ENCODE peak calls at places on chromosomes 11 and 22, in ten cellular contexts. R is upper lobe of right lung, K is ascending aorta, E is fibroblast of the aortic adventitia, S is adrenal gland, G is H9, U is cardiac muscle cell, W is esophagus muscularis mucosa, Z is cardiac fibroblast, L is IMR-90. I is an unnamed sample.

GRCh38 chr22:37355174-37355573 is 72.1 kb downstream of the ELFN2 start:
- DNase-seq in L (no peak), W (no peak), E (no peak), G (no peak), Z (no peak), S (no peak), U (no peak), R (no peak), K (no peak), I (no peak)

GRCh38 chr11:2433106-2433925 is 11.0 kb downstream of the TRPM5 start:
- DNase-seq in S (no peak), U (no peak), Z (no peak), W (no peak), K (no peak), L (no peak), G (no peak), R (no peak), E (no peak), I (no peak)

GRCh38 chr22:36946436-36947158 is 33.2 kb downstream of the CSF2RB start:
- DNase-seq in K (no peak), R (no peak), Z (peak), G (no peak), S (no peak), W (no peak), E (peak), U (no peak), L (no peak), I (no peak)

GRCh38 chr11:76656087-76656531 is 14.4 kb downstream of the LRRC32 start:
- DNase-seq in L (no peak), R (no peak), W (no peak), E (no peak), U (no peak), G (peak), S (no peak), Z (no peak), K (no peak), I (no peak)

GRCh38 chr22:19361501-19362103 is 69.9 kb downstream of the HIRA start:
- DNase-seq in K (no peak), L (no peak), G (no peak), U (no peak), Z (no peak), S (no peak), E (no peak), W (peak), R (no peak), I (no peak)

GRCh38 chr11:325796-326591 is 5.3 kb upstream of the IFITM3 start:
- DNase-seq in R (peak), G (peak), S (no peak), W (no peak), K (no peak), E (no peak), Z (no peak), L (no peak), U (no peak), I (no peak)

GRCh38 chr11:117565709-117566108 is 231.3 kb downstream of the DSCAML1 start:
- DNase-seq in S (no peak), Z (no peak), U (no peak), K (no peak), L (no peak), E (no peak), R (peak), G (peak), W (no peak), I (no peak)

GRCh38 chr11:118152552-118153471 is at the start of gene SCN4B:
- DNase-seq in R (peak), W (no peak), S (peak), G (peak), E (peak), L (peak), K (no peak), Z (peak), U (peak), I (peak)

GRCh38 chr11:32304521-32304920 is 130.8 kb downstream of the WT1 start:
- DNase-seq in E (no peak), L (no peak), G (no peak), U (no peak), Z (no peak), W (no peak), R (no peak), S (no peak), K (no peak), I (no peak)

GRCh38 chr11:98616256-98616655 is 404.5 kb upstream of the CNTN5 start:
- DNase-seq in L (no peak), W (no peak), K (no peak), G (no peak), R (no peak), Z (no peak), E (no peak), S (no peak), U (no peak), I (no peak)

GRCh38 chr22:29654420-29654819 is 51.0 kb downstream of the NF2 start:
- DNase-seq in R (no peak), U (no peak), L (no peak), Z (no peak), K (no peak), S (no peak), G (no peak), W (no peak), E (no peak), I (no peak)

GRCh38 chr22:39170825-39171622 is 18.5 kb upstream of the CBX7 start:
- DNase-seq in E (peak), R (peak), L (peak), S (peak), G (peak), Z (peak), W (no peak), K (no peak), U (peak), I (peak)

GRCh38 chr11:102187416-102188125 is 77.3 kb downstream of the YAP1 start:
- DNase-seq in L (peak), Z (peak), U (peak), E (peak), W (no peak), R (no peak), S (no peak), G (no peak), K (no peak), I (no peak)

GRCh38 chr22:31089101-31090100 is 8.3 kb downstream of the SMTN start:
- DNase-seq in K (no peak), W (peak), R (no peak), Z (peak), E (peak), G (no peak), S (peak), U (peak), L (no peak), I (peak)

GRCh38 chr11:10651579-10652361 is 41.8 kb downstream of the IRAG1 start:
- DNase-seq in W (no peak), K (no peak), R (peak), L (no peak), E (no peak), S (no peak), Z (no peak), G (no peak), U (no peak), I (no peak)

GRCh38 chr22:46348099-46348695 is 12.7 kb downstream of the TRMU start:
- DNase-seq in R (no peak), G (no peak), W (no peak), L (no peak), S (no peak), Z (no peak), K (no peak), E (no peak), U (no peak), I (no peak)

GRCh38 chr11:28417601-28418323 is 309.6 kb downstream of the METTL15 start:
- DNase-seq in Z (no peak), R (no peak), S (no peak), U (no peak), L (peak), W (no peak), E (no peak), K (no peak), G (no peak), I (no peak)

GRCh38 chr11:73273246-73273890 is 1.2 kb downstream of the P2RY6 start:
- DNase-seq in S (peak), L (no peak), K (no peak), E (no peak), G (no peak), Z (no peak), W (no peak), R (peak), U (no peak), I (no peak)

GRCh38 chr11:117392001-117392690 is 64.5 kb downstream of the CEP164 start:
- DNase-seq in S (no peak), G (no peak), K (no peak), R (no peak), W (no peak), L (no peak), E (no peak), Z (no peak), U (no peak), I (no peak)

GRCh38 chr11:66476841-66477251 is 3.4 kb upstream of the DPP3 start:
- DNase-seq in W (no peak), Z (no peak), L (no peak), G (no peak), E (no peak), U (no peak), K (no peak), R (no peak), S (no peak), I (no peak)

GRCh38 chr22:49088801-49089791 is 738.6 kb downstream of the BRD1 start:
- DNase-seq in Z (no peak), U (no peak), K (no peak), G (no peak), S (no peak), W (no peak), R (peak), E (no peak), L (no peak), I (no peak)

GRCh38 chr22:46250783-46251125 is 661 bp upstream of the CDPF1 start:
- DNase-seq in W (no peak), L (no peak), U (no peak), R (no peak), K (no peak), G (peak), S (no peak), Z (no peak), E (no peak), I (no peak)

GRCh38 chr11:68688881-68689280 is 4.5 kb downstream of the GAL start:
- DNase-seq in E (no peak), Z (no peak), U (no peak), W (no peak), K (no peak), L (no peak), R (peak), S (no peak), G (peak), I (no peak)

GRCh38 chr11:3204141-3205015 is 14.2 kb downstream of the MRGPRG start:
- DNase-seq in G (no peak), Z (no peak), S (no peak), R (no peak), L (no peak), K (no peak), U (no peak), W (no peak), E (no peak), I (no peak)

GRCh38 chr22:31271485-31271884 is 20.8 kb downstream of the PIK3IP1 start:
- DNase-seq in K (no peak), U (no peak), Z (no peak), L (no peak), R (no peak), G (no peak), S (no peak), W (no peak), E (no peak), I (no peak)

GRCh38 chr11:133816146-133816545 is 29.2 kb downstream of the SPATA19 start:
- DNase-seq in R (no peak), Z (no peak), K (no peak), L (no peak), G (no peak), W (no peak), U (no peak), E (no peak), S (no peak), I (no peak)

GRCh38 chr22:28397324-28397723 is 282.3 kb downstream of the TTC28 start:
- DNase-seq in K (no peak), Z (no peak), W (no peak), R (no peak), L (no peak), U (no peak), G (no peak), E (no peak), S (no peak), I (no peak)

GRCh38 chr11:32081129-32081641 is 9.7 kb upstream of the RCN1 start:
- DNase-seq in U (no peak), S (no peak), K (no peak), E (peak), L (peak), W (no peak), Z (peak), R (no peak), G (no peak), I (peak)

GRCh38 chr22:23147632-23148387 is 2.5 kb downstream of the RAB36 start:
- DNase-seq in L (peak), G (no peak), U (no peak), S (no peak), Z (peak), W (no peak), E (peak), R (no peak), K (no peak), I (peak)

GRCh38 chr22:46071451-46072029 is 78.8 kb upstream of the PPARA start:
- DNase-seq in K (peak), U (peak), W (peak), L (peak), G (peak), E (peak), S (peak), Z (peak), R (peak), I (peak)

GRCh38 chr22:26801449-26801848 is 144.1 kb downstream of the MIAT start:
- DNase-seq in U (no peak), W (no peak), Z (no peak), S (no peak), L (no peak), G (no peak), R (no peak), K (no peak), E (no peak), I (no peak)

GRCh38 chr11:117084992-117085391 is 13.2 kb downstream of the SIK3 start:
- DNase-seq in W (no peak), G (no peak), K (no peak), S (no peak), Z (no peak), E (no peak), U (no peak), R (no peak), L (no peak), I (no peak)

GRCh38 chr11:100445231-100445735 is 241.8 kb upstream of the ARHGAP42 start:
- DNase-seq in R (no peak), U (peak), E (peak), W (no peak), S (no peak), G (no peak), L (no peak), K (no peak), Z (peak), I (peak)

GRCh38 chr11:79159657-79160450 is 281.0 kb downstream of the TENM4 start:
- DNase-seq in W (peak), K (no peak), G (no peak), R (no peak), L (no peak), S (no peak), E (peak), U (no peak), Z (no peak), I (peak)
- TF ChIP-seq CTCF in W (no peak), K (no peak), G (peak), R (no peak), L (peak), S (no peak), E (peak), U (peak), Z (no peak), I (peak)

GRCh38 chr22:40679964-40680818 is 907 bp downstream of the MCHR1 start:
- DNase-seq in G (no peak), W (no peak), R (no peak), L (peak), K (no peak), U (no peak), S (no peak), Z (peak), E (peak), I (no peak)
- TF ChIP-seq CTCF in G (peak), W (no peak), R (no peak), L (no peak), K (no peak), U (peak), S (no peak), Z (no peak), E (peak), I (no peak)

GRCh38 chr11:94494200-94494545 is 389 bp downstream of the ANKRD49 start:
- DNase-seq in W (no peak), L (no peak), K (no peak), S (no peak), U (no peak), Z (peak), E (peak), G (no peak), R (no peak), I (no peak)
- TF ChIP-seq CTCF in W (no peak), L (no peak), K (no peak), S (no peak), U (no peak), Z (no peak), E (no peak), G (no peak), R (no peak), I (no peak)

GRCh38 chr11:62732830-62733229 is 4.5 kb downstream of the TTC9C start:
- DNase-seq in G (no peak), W (no peak), U (no peak), K (no peak), R (no peak), S (no peak), Z (peak), E (peak), L (peak), I (peak)
- TF ChIP-seq CTCF in G (peak), W (no peak), U (no peak), K (no peak), R (no peak), S (no peak), Z (no peak), E (no peak), L (peak), I (peak)

GRCh38 chr22:47846206-47846605 is 1083.8 kb downstream of the TBC1D22A start:
- DNase-seq in K (no peak), R (no peak), U (no peak), S (no peak), Z (no peak), W (no peak), G (no peak), E (no peak), L (no peak), I (no peak)

GRCh38 chr22:47837703-47838102 is 1075.3 kb downstream of the TBC1D22A start:
- DNase-seq in W (no peak), R (no peak), S (no peak), G (peak), U (no peak), E (peak), K (no peak), L (no peak), Z (peak), I (peak)

GRCh38 chr22:47839586-47840245 is 1077.3 kb downstream of the TBC1D22A start:
- DNase-seq in E (no peak), Z (no peak), L (no peak), K (no peak), R (no peak), S (no peak), U (no peak), G (no peak), W (no peak), I (no peak)

GRCh38 chr22:47841166-47841565 is 1078.7 kb downstream of the TBC1D22A start:
- DNase-seq in K (no peak), G (no peak), U (no peak), Z (no peak), L (no peak), E (no peak), W (no peak), R (no peak), S (no peak), I (no peak)

DNA sequence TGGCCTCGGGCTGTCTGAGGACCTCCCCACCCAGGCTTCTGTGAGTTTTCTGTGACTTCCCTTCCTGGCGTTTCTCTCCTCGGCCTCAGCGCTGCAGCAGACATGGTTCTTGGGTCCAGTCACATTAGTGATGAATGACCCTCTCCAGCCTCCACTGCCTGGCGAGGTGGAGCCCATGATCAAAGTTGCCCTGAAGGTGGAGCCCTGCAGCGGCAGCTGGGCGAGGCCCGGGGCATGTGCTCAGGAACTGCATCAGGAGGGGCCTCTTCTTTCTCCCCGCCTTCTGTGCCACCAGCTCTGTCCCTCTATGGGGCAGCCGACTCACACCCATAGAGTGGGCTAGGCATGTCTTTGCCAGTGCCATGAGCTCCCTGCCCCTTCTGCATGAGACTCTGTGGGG is 1079.7 kb downstream of the TBC1D22A start:
- DNase-seq in U (no peak), L (no peak), E (no peak), Z (no peak), W (no peak), S (no peak), R (no peak), G (peak), K (no peak), I (no peak)
- TF ChIP-seq CTCF in U (no peak), L (no peak), E (no peak), Z (no peak), W (no peak), S (no peak), R (no peak), G (peak), K (no peak), I (no peak)